ENCODE peak calls at places on chromosomes 5 and 9, in six cellular contexts. O, N, H, U, T and E are unnamed samples.

GRCh38 chr9:90035471-90035870 is 430.7 kb downstream of the GADD45G start:
- DNase-seq in O (no peak), N (no peak), H (no peak), U (no peak), T (no peak), E (no peak)

GRCh38 chr5:158899201-158899600 is 200.5 kb downstream of the EBF1 start:
- DNase-seq in O (no peak), N (no peak), H (no peak), U (no peak), T (peak; percentile 12), E (no peak)

GRCh38 chr5:160929343-160929742 is 77.3 kb upstream of the ATP10B start:
- DNase-seq in O (no peak), N (no peak), H (no peak), U (no peak), T (no peak), E (no peak)

GRCh38 chr5:131998431-131999040 is 12.9 kb downstream of the ACSL6 start:
- DNase-seq in O (no peak), N (no peak), H (no peak), U (no peak), T (no peak), E (no peak)

GRCh38 chr9:24041294-24041693 is 215.3 kb upstream of the ELAVL2 start:
- DNase-seq in O (no peak), N (no peak), H (no peak), U (no peak), T (no peak), E (no peak)

GRCh38 chr5:44870430-44870829 is 61.7 kb downstream of the MRPS30 start:
- DNase-seq in O (no peak), N (no peak), H (no peak), U (no peak), T (no peak), E (no peak)

GRCh38 chr5:150022163-150022540 is 21.6 kb downstream of the HMGXB3 start:
- DNase-seq in O (peak; percentile 61), N (no peak), H (peak; percentile 13), U (no peak), T (peak; percentile 89), E (no peak)

GRCh38 chr9:134390537-134390936 is 64.3 kb downstream of the RXRA start:
- DNase-seq in O (no peak), N (no peak), H (no peak), U (peak; percentile 83), T (no peak), E (no peak)

GRCh38 chr5:10579537-10580521 is 16.0 kb downstream of the ANKRD33B start:
- DNase-seq in O (no peak), N (no peak), H (no peak), U (no peak), T (no peak), E (no peak)

GRCh38 chr5:1090538-1090937 is 21.3 kb downstream of the SLC12A7 start:
- DNase-seq in O (peak; percentile 66), N (no peak), H (peak; percentile 30), U (no peak), T (peak; percentile 8), E (no peak)

GRCh38 chr5:94241288-94241651 is 377.1 kb downstream of the KIAA0825 start:
- DNase-seq in O (no peak), N (no peak), H (no peak), U (no peak), T (peak; percentile 49), E (no peak)

GRCh38 chr9:131206495-131206894 is 69.8 kb downstream of the FAM78A start:
- DNase-seq in O (no peak), N (no peak), H (no peak), U (no peak), T (no peak), E (no peak)

GRCh38 chr9:135376511-135377173 is 102.9 kb upstream of the PPP1R26 start:
- DNase-seq in O (no peak), N (no peak), H (no peak), U (no peak), T (no peak), E (no peak)

GRCh38 chr9:38057416-38058195 is 11.4 kb downstream of the SHB start:
- DNase-seq in O (no peak), N (no peak), H (peak; percentile 57), U (peak; percentile 23), T (no peak), E (no peak)

GRCh38 chr5:181151146-181151545 is 3.8 kb downstream of the OR2V2 start:
- DNase-seq in O (no peak), N (no peak), H (no peak), U (peak; percentile 32), T (no peak), E (no peak)

GRCh38 chr5:161549106-161549505 is 2.6 kb upstream of the GABRB2 start:
- DNase-seq in O (no peak), N (no peak), H (no peak), U (no peak), T (peak; percentile 28), E (no peak)

GRCh38 chr5:74452851-74453250 is 187.7 kb downstream of the ENC1 start:
- DNase-seq in O (no peak), N (no peak), H (no peak), U (peak; percentile 20), T (no peak), E (no peak)

GRCh38 chr9:137670391-137671195 is 51.8 kb downstream of the EHMT1 start:
- DNase-seq in O (peak; percentile 40), N (no peak), H (peak; percentile 84), U (no peak), T (peak; percentile 27), E (no peak)

GRCh38 chr5:133032852-133033742 is 6.7 kb upstream of the ZCCHC10 start:
- DNase-seq in O (no peak), N (no peak), H (peak; percentile 9), U (peak; percentile 53), T (no peak), E (no peak)

GRCh38 chr5:124436294-124436693 is 310.1 kb downstream of the ZNF608 start:
- DNase-seq in O (no peak), N (no peak), H (no peak), U (no peak), T (peak; percentile 81), E (no peak)

GRCh38 chr9:6645153-6646027 is at the start of gene GLDC:
- DNase-seq in O (peak; percentile 12), N (peak; percentile 14), H (peak; percentile 77), U (peak; percentile 91), T (no peak), E (peak; percentile 66)

GRCh38 chr9:99868845-99869244 is 37.6 kb upstream of the STX17 start:
- DNase-seq in O (no peak), N (no peak), H (no peak), U (peak; percentile 66), T (peak; percentile 26), E (no peak)

GRCh38 chr5:125411163-125412050 is 665.0 kb upstream of the ZNF608 start:
- DNase-seq in O (peak; percentile 29), N (no peak), H (peak; percentile 45), U (peak; percentile 90), T (no peak), E (no peak)

GRCh38 chr9:2377135-2377534 is 244.5 kb upstream of the VLDLR start:
- DNase-seq in O (no peak), N (no peak), H (no peak), U (no peak), T (no peak), E (no peak)

GRCh38 chr5:151483647-151484046 is 36.2 kb downstream of the SLC36A1 start:
- DNase-seq in O (no peak), N (no peak), H (peak; percentile 48), U (no peak), T (no peak), E (no peak)

GRCh38 chr5:159695741-159696294 is 220.5 kb upstream of the ADRA1B start:
- DNase-seq in O (no peak), N (no peak), H (peak; percentile 3), U (no peak), T (no peak), E (no peak)

GRCh38 chr9:136012651-136013050 is 51.5 kb upstream of the UBAC1 start:
- DNase-seq in O (no peak), N (no peak), H (no peak), U (no peak), T (peak; percentile 37), E (no peak)

DNA sequence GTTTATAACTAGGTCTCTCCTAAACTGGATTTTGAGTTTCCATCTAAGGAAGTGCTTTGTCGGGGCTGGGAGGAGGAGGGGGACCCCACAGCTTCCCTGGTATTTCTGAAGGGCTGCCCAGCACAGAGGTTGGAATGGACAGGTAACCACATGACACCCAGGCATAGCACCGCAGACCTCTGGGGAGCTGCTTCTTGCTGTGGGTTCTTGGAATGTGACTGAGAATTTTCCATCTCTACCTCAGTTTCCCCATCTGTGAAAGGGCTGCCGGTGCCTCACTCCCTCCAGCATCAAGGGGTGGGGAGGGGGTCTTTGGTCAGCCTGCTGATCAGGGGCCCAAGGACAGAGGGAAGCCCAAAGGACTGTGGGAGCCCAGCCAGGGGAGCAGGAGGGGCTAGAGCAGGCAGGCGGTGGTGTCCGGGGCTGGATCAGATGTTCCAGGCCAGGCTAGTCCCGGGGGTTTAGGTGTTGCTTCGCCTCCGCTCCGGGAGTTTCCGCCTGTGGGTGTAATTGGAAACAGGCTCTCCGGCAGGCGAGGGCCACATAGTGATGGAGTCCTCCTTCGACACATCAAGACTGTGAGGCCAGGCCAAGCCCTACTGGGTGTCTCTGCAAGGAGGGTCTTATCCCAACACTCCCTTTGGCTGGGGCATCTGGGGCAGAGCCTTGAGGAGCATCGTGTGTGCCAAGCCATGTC is 3.3 kb downstream of the OLFML2A start:
- DNase-seq in O (no peak), N (peak; percentile 31), H (no peak), U (no peak), T (peak; percentile 71), E (no peak)
- H3K4me3 ChIP-seq in O (no peak overlapping the region), N (no peak overlapping the region), H (no peak overlapping the region), U (no peak overlapping the region), T (no peak overlapping the region), E (no peak overlapping the region)

DNA sequence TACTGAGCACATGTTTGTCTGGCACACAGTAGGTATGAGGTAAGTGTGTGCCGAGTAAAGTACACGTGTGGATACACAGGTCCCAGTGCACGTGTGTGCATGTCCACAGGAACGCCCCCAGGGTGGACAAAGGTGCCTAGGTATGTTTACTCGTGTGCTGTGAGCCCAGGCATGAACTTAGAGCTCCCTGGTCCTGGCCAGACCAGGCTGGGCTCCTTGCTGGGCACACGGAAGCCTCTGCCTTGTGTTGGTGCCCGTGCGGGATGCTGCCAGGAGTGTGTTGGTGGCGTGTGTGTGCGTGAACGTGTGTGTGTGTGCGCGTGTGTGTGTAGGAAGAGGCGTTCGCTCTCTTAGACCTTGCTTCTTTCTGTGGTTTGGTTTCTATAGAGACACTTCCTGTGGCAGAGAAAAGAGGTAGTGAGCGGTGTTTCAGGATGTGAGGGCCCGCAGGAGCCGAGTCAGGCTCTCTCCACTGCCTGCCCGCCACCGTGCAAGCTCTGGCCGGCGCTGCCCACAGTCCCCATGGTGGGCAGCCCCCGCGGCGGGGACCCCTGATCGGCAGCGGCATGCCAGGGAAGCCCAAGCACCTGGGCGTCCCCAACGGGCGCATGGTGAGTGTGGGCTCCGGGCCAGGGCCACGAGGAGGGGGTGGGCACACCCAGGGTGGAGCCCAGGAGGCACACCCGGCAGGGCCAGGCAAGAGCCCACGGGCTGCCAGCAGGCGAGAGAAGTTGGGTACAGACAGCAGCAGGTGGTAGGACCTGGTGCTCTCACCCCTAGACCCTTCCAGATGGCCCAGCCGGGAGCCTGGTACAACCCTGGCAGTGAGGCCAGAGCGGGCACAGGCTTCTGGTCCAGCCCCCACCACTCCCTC is at the start of gene RGS14:
- DNase-seq in O (no peak), N (no peak), H (peak; percentile 35), U (peak; percentile 95), T (no peak), E (no peak)
- H3K4me3 ChIP-seq in O (no peak within 1 kb of the TSS), N (peak within 1 kb of the TSS; percentile 20), H (no peak within 1 kb of the TSS), U (peak within 1 kb of the TSS; percentile 69), T (no peak within 1 kb of the TSS), E (peak within 1 kb of the TSS; percentile 52)

GRCh38 chr5:33795532-33795931 is 96.3 kb downstream of the ADAMTS12 start:
- DNase-seq in O (no peak), N (no peak), H (no peak), U (no peak), T (no peak), E (no peak)
- H3K4me3 ChIP-seq in O (no peak overlapping the region), N (no peak overlapping the region), H (no peak overlapping the region), U (no peak overlapping the region), T (no peak overlapping the region), E (no peak overlapping the region)

GRCh38 chr9:91423785-91424402 is at the start of gene NFIL3:
- DNase-seq in O (peak; percentile 75), N (peak; percentile 64), H (peak; percentile 87), U (peak; percentile 80), T (peak; percentile 65), E (peak; percentile 35)
- H3K4me3 ChIP-seq in O (peak within 1 kb of the TSS; percentile 48), N (peak within 1 kb of the TSS; percentile 88), H (peak within 1 kb of the TSS; percentile 41), U (peak within 1 kb of the TSS; percentile 68), T (peak within 1 kb of the TSS; percentile 80), E (peak within 1 kb of the TSS; percentile 86)